ENCODE peak calls at places on chromosome 20, in six cellular contexts. One of them, this sample, is unnamed.

GRCh38 chr20:51410586-51411325 is 131.8 kb downstream of the NFATC2 start:
- DNase-seq in ecto neural progenitor cell: no peak
- DNase-seq in KG1: no peak
- DNase-seq in HCT116: no peak
- DNase-seq in MV-4-11: no peak
- DNase-seq in IMR-90: no peak
- DNase-seq in this sample: no peak

GRCh38 chr20:1015181-1015580 is 13.1 kb upstream of the RSPO4 start:
- DNase-seq in ecto neural progenitor cell: no peak
- DNase-seq in KG1: peak
- DNase-seq in HCT116: no peak
- DNase-seq in MV-4-11: peak
- DNase-seq in IMR-90: no peak
- DNase-seq in this sample: no peak

GRCh38 chr20:38211200-38212097 is 46.4 kb upstream of the TGM2 start:
- DNase-seq in ecto neural progenitor cell: no peak
- DNase-seq in KG1: no peak
- DNase-seq in HCT116: no peak
- DNase-seq in MV-4-11: no peak
- DNase-seq in IMR-90: no peak
- DNase-seq in this sample: no peak

GRCh38 chr20:51233345-51233744 is 210.4 kb upstream of the KCNG1 start:
- DNase-seq in ecto neural progenitor cell: no peak
- DNase-seq in KG1: no peak
- DNase-seq in HCT116: no peak
- DNase-seq in MV-4-11: no peak
- DNase-seq in IMR-90: no peak
- DNase-seq in this sample: no peak

GRCh38 chr20:46545827-46546138 is 4.7 kb downstream of the OCSTAMP start:
- DNase-seq in ecto neural progenitor cell: no peak
- DNase-seq in KG1: no peak
- DNase-seq in HCT116: no peak
- DNase-seq in MV-4-11: no peak
- DNase-seq in IMR-90: no peak
- DNase-seq in this sample: no peak

GRCh38 chr20:49281059-49281912 is 3.4 kb upstream of the ZNFX1 start:
- DNase-seq in ecto neural progenitor cell: peak
- DNase-seq in KG1: no peak
- DNase-seq in HCT116: no peak
- DNase-seq in MV-4-11: peak
- DNase-seq in IMR-90: no peak
- DNase-seq in this sample: no peak

GRCh38 chr20:62788607-62789006 is 7.7 kb upstream of the MRGBP start:
- DNase-seq in ecto neural progenitor cell: no peak
- DNase-seq in KG1: no peak
- DNase-seq in HCT116: no peak
- DNase-seq in MV-4-11: no peak
- DNase-seq in IMR-90: no peak
- DNase-seq in this sample: no peak

GRCh38 chr20:48463916-48464315 is 363.9 kb downstream of the PREX1 start:
- DNase-seq in ecto neural progenitor cell: no peak
- DNase-seq in KG1: no peak
- DNase-seq in HCT116: no peak
- DNase-seq in MV-4-11: no peak
- DNase-seq in IMR-90: peak
- DNase-seq in this sample: no peak

GRCh38 chr20:45128066-45128465 is 3.8 kb upstream of the WFDC12 start:
- DNase-seq in ecto neural progenitor cell: no peak
- DNase-seq in KG1: no peak
- DNase-seq in HCT116: no peak
- DNase-seq in MV-4-11: no peak
- DNase-seq in IMR-90: no peak
- DNase-seq in this sample: no peak

GRCh38 chr20:3716195-3716834 is 3.9 kb upstream of the SIGLEC1 start:
- DNase-seq in ecto neural progenitor cell: peak
- DNase-seq in KG1: no peak
- DNase-seq in HCT116: peak
- DNase-seq in MV-4-11: peak
- DNase-seq in IMR-90: peak
- DNase-seq in this sample: no peak

This sample was measured in occipital lobe.